ENCODE peak calls at places on chromosome 18, in four cellular contexts. B is neuronal stem cell, Y is mesendoderm, W is IMR-90. E is an unnamed sample.

GRCh38 chr18:39313992-39314391 is 1748.4 kb upstream of the CELF4 start:
- DNase-seq in W (no peak), Y (no peak), B (no peak), E (no peak)

GRCh38 chr18:41324934-41325333 is 630.1 kb upstream of the PIK3C3 start:
- DNase-seq in Y (no peak), B (no peak), W (peak; percentile 47), E (peak; percentile 66)

GRCh38 chr18:78979058-78979680 is 449 bp upstream of the SALL3 start:
- DNase-seq in B (no peak), Y (peak; percentile 66), W (no peak), E (no peak)

GRCh38 chr18:79926715-79927596 is 24.5 kb downstream of the SLC66A2 start:
- DNase-seq in W (no peak), B (no peak), Y (no peak), E (no peak)

GRCh38 chr18:10822457-10822856 is 296.6 kb downstream of the NAPG start:
- DNase-seq in B (peak; percentile 5), W (no peak), Y (peak; percentile 95), E (no peak)

GRCh38 chr18:63831080-63831788 is 56.0 kb downstream of the SERPINB7 start:
- DNase-seq in Y (peak; percentile 9), B (no peak), W (peak; percentile 84), E (peak; percentile 21)

GRCh38 chr18:34802938-34803337 is 92.8 kb downstream of the DTNA start:
- DNase-seq in B (no peak), Y (no peak), W (peak; percentile 29), E (no peak)

GRCh38 chr18:70781860-70782453 is 493.1 kb downstream of the SOCS6 start:
- DNase-seq in W (peak; percentile 1), Y (peak; percentile 66), B (peak; percentile 75), E (peak; percentile 65)

GRCh38 chr18:54150226-54150625 is 74.2 kb downstream of the MBD2 start:
- DNase-seq in W (no peak), B (no peak), Y (peak; percentile 31), E (peak; percentile 48)

GRCh38 chr18:35588995-35589394 is 7.5 kb downstream of the GALNT1 start:
- DNase-seq in Y (peak; percentile 86), W (no peak), B (no peak), E (no peak)

DNA sequence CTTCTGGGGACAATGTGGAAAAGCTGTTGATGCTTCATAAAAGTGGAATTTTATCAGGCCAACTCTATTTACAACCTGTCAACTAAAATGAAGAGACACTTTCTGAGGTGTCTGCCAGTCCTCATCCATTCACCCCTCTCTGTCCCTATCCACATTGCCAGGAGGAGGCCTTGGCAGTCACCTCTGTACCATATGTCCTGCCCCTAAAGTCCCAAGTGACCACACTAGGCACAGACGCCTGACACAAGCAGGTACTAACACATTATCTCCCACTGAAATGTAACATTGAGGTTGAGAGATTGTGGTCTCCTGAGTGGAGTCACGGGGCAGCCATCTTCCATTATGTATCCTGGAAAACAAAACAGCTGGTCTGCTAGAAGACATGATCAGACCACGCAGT is 71.4 kb downstream of the OSBPL1A start:
- DNase-seq in B (no peak), W (no peak), Y (no peak), E (no peak)
- H2BK5ac ChIP-seq in B (no peak overlapping the region), W (no peak overlapping the region), Y (no peak overlapping the region), E (no peak overlapping the region)

DNA sequence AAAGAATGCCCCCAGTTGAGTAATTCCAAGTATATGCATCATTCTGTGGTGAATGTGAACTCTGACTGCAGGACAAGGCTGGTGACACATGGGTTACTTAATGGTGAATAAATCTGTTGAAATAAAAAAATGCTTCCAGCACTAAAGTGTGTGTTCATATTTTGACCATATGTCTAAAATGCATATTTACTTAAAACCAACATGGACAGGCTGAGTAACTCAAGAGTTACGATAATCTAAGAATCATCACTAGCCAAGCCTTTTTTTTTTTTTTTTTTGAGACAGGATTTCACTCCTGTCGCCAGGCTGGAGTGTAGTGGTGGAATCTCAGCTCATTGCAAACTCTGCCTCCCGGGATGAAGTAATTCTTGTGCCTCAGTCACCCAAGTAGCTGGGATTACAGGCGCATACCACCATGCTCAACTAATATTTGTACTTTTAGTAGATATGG is 47.1 kb upstream of the CCBE1 start:
- DNase-seq in Y (no peak), B (no peak), W (peak; percentile 96), E (peak; percentile 78)
- H3K4me2 ChIP-seq in Y (no peak overlapping the region), B (no peak overlapping the region), W (no peak overlapping the region), E (no peak overlapping the region)

DNA sequence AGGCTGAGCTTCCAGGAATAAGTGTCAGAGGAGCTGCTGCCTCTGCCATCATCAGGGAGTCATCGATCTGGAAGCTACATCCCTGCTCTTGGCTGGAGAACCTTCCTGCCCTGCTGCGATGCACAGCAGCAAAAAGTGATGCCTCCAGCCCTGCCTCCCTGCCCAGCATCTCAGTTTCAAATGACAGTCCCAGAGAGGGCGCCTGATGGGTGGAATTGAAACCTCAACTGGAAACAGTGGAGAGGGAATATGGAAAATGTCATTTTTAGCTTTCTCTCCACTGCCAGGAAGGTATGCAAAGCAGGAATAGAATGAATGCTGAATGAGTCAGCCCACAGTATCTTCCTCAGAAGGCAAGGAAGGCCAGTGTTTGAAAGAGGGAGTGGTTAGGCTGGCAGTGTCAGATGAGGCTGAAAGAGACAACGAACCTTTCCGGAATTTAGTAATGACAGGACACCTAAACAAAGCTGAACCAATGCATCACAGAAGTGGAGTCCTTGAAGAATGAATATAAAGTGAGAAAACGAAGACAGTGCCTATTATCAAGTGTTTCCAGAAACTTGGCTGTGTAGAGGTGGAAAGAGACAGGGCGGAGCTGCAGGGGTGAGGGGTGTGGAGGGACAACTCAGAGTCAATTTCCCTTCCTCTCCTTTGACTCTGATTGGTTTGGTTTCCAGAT is 153.9 kb upstream of the NDUFV2 start:
- DNase-seq in Y (peak; percentile 86), W (peak; percentile 93), B (no peak), E (peak; percentile 75)
- H4K8ac ChIP-seq in Y (no peak overlapping the region), W (peak overlapping the region; percentile 86), B (no peak overlapping the region), E (no peak overlapping the region)

DNA sequence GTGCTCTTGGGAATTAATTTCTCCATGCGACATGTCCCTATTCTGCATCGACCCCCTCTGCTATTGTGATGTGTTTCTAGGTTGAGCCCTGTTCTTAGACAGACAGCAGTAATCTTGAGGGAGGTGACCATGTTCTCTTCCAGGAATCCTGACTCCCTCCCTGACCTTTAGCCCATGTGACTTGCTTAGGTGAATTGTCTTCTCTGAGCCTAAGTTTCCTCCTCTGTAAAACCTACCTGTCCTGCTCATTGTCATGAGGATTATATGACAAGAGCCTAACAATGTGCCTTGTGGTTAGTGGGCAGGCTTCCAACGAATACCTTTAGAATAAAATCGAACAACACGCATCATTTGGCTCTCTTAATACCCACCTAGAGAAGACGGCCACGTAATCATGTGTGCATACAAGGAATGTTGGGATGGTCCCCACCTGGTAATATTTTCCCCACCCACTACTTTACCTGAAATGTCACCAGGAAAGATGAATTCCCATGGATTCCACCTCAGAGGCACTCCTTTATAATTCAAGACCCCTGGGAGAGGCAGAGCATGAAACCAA is 59.8 kb downstream of the HAUS1 start:
- DNase-seq in Y (no peak), B (no peak), W (no peak), E (no peak)
- H2BK5ac ChIP-seq in Y (no peak overlapping the region), B (no peak overlapping the region), W (no peak overlapping the region), E (no peak overlapping the region)

DNA sequence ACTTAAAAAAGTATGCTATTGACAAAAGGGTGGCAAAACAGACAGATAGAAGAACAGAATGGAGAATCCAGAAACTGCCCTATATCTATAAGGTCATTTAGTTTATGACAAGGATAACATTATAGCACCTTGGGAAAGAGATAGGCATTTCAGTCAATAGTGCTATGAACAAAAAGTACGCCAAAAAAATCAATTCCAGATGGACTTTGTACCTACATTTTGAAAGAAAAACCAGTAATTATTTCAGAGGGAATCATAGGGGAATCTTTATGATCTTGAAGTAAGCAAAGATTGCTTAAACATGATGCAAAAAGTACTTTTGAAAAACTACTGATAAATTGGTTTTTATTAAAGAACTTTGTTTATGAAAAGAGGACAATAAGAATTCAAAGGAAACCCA is 59.9 kb upstream of the SETBP1 start:
- DNase-seq in B (no peak), W (no peak), Y (no peak), E (no peak)
- H3K4me2 ChIP-seq in B (no peak overlapping the region), W (no peak overlapping the region), Y (no peak overlapping the region), E (no peak overlapping the region)

DNA sequence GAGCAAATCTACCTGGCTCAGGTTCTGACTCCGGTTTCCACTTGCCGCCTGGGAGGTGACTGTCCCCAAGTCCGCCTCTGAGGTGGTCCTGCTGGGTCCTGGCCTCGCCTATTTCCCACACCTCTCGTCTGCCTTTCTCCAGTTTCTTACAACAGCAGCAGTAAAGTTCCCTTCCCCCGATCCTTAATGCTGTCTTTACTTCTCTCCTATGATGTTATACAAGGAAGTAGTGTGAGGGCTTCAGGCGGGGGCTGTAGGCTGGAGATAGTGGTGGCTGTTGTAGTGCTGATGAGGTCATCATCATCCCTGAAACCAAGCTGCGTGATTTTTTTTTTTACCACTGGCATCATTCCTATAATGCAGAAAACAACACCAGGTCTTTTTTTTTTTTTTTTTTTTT is 18.9 kb downstream of the TGIF1 start:
- DNase-seq in W (no peak), B (no peak), Y (peak; percentile 60), E (no peak)
- H4K8ac ChIP-seq in W (no peak overlapping the region), B (no peak overlapping the region), Y (no peak overlapping the region), E (no peak overlapping the region)

DNA sequence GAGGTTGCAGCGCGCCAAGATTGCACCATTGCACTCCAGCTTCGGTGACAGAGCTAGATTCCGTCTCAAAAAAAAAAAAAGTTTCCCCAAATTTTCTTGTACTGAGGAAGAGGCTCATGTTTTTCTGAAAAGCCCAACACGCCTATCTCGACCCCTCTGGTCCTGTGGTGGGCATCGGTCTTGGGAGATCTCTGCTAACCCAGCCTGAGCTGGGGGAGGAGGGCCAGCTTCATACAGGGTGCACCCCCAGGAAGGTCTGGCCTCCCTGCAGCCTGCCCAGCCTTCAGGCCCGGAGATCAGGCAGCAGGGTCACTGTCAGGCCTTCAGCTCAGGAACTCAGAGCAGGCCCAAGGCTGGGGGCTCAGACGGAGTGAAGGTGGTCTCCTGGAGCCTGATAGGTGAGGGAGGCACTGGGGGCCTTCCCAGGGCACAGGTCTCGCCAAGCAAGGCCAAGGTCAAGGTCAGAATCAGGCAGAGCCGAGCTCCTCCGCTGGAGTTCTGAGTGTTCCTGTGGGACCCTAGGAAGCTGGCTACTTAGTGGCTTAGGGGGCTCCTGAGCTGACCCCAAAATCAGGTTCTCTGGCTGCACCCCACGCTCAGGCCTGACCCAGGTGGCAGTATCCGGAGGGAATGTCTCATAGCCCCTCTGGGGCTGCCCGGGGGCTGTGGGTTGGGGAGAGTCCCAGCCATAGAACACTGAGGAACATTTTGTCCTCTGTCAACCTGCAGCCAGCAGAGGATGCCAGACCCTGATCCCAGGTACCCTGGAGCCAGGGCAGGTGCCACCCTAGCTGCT is 37.9 kb upstream of the SMAD7 start:
- DNase-seq in B (no peak), Y (no peak), W (no peak), E (no peak)
- H2BK5ac ChIP-seq in B (no peak overlapping the region), Y (no peak overlapping the region), W (no peak overlapping the region), E (no peak overlapping the region)

GRCh38 chr18:23631312-23631711 is 31.4 kb downstream of the ANKRD29 start:
- DNase-seq in W (no peak), B (no peak), Y (no peak), E (no peak)
- H3K4me2 ChIP-seq in W (no peak overlapping the region), B (no peak overlapping the region), Y (no peak overlapping the region), E (no peak overlapping the region)

GRCh38 chr18:12838178-12838634 is 45.8 kb downstream of the PTPN2 start:
- DNase-seq in B (no peak), W (peak; percentile 90), Y (peak; percentile 57), E (peak; percentile 65)
- H4K8ac ChIP-seq in B (no peak overlapping the region), W (peak overlapping the region; percentile 53), Y (no peak overlapping the region), E (no peak overlapping the region)

GRCh38 chr18:49646864-49647263 is 85.0 kb downstream of the LIPG start:
- DNase-seq in Y (no peak), W (no peak), B (no peak), E (no peak)

GRCh38 chr18:49648811-49649210 is 87.0 kb downstream of the LIPG start:
- DNase-seq in B (no peak), Y (no peak), W (no peak), E (no peak)

GRCh38 chr18:49650426-49650891 is 88.6 kb downstream of the LIPG start:
- DNase-seq in W (no peak), Y (no peak), B (no peak), E (no peak)

GRCh38 chr18:49647496-49648168 is 85.8 kb downstream of the LIPG start:
- DNase-seq in W (peak; percentile 69), Y (no peak), B (no peak), E (peak; percentile 95)

GRCh38 chr18:49648326-49648725 is 86.5 kb downstream of the LIPG start:
- DNase-seq in W (no peak), B (no peak), Y (no peak), E (peak; percentile 60)
- H2BK5ac ChIP-seq in W (no peak overlapping the region), B (no peak overlapping the region), Y (no peak overlapping the region), E (no peak overlapping the region)